ENCODE peak calls at places on chromosomes 13 and 19, in seven cellular contexts. M, H, J, R, X, P and Z are unnamed samples.

GRCh38 chr13:68275758-68276157 is 1045.6 kb upstream of the PCDH9 start:
- DNase-seq in J (no peak), R (no peak), M (no peak), P (no peak), H (no peak), X (no peak), Z (no peak)

GRCh38 chr19:13804830-13805683 is 9.8 kb downstream of the ZSWIM4 start:
- DNase-seq in X (no peak), J (no peak), P (no peak), H (no peak), M (no peak), R (no peak), Z (no peak)

GRCh38 chr13:75764251-75764650 is 128.1 kb downstream of the LMO7 start:
- DNase-seq in P (no peak), R (no peak), H (no peak), X (no peak), M (no peak), J (no peak), Z (no peak)

GRCh38 chr19:5099822-5100221 is 130.9 kb downstream of the KDM4B start:
- DNase-seq in H (no peak), M (peak), P (no peak), X (no peak), J (no peak), R (no peak), Z (no peak)

GRCh38 chr13:57409121-57409520 is 222.4 kb upstream of the PCDH17 start:
- DNase-seq in M (no peak), J (no peak), R (no peak), H (no peak), X (peak), P (no peak), Z (no peak)

GRCh38 chr19:45352914-45353796 is 12.6 kb downstream of the KLC3 start:
- DNase-seq in X (no peak), P (no peak), H (no peak), M (no peak), J (no peak), R (no peak), Z (no peak)

GRCh38 chr19:17266589-17266974 is 661 bp upstream of the BABAM1 start:
- DNase-seq in M (no peak), P (no peak), R (no peak), J (no peak), H (no peak), X (no peak), Z (no peak)

GRCh38 chr19:44548736-44549135 is 19.3 kb upstream of the CEACAM20 start:
- DNase-seq in H (no peak), J (no peak), R (no peak), P (no peak), M (peak), X (no peak), Z (no peak)